ENCODE peak calls at places on chromosomes 13 and 19, in six cellular contexts. V is body of pancreas, R is breast epithelium, I is stomach, W is vagina, J is IMR-90. S is an unnamed sample.

GRCh38 chr19:52664461-52664860 is 26.3 kb upstream of the ZNF83 start:
- DNase-seq in J (no peak), W (no peak), I (no peak), R (no peak), V (no peak), S (no peak)

GRCh38 chr19:23437901-23438300 is 42.6 kb upstream of the ZNF91 start:
- DNase-seq in I (no peak), J (no peak), V (no peak), R (no peak), W (no peak), S (no peak)

GRCh38 chr19:34507414-34508067 is 26.0 kb downstream of the WTIP start:
- DNase-seq in R (no peak), V (no peak), J (no peak), W (no peak), I (no peak), S (no peak)

GRCh38 chr19:35509018-35509652 is 4.3 kb downstream of the DMKN start:
- DNase-seq in I (peak), W (no peak), R (no peak), V (peak), J (no peak), S (no peak)

GRCh38 chr19:12265921-12266704 is 28.6 kb downstream of the ZNF44 start:
- DNase-seq in J (no peak), W (no peak), I (no peak), R (no peak), V (no peak), S (no peak)

GRCh38 chr13:92259523-92259922 is 861.1 kb downstream of the GPC5 start:
- DNase-seq in I (no peak), R (no peak), J (no peak), V (no peak), W (no peak), S (no peak)

GRCh38 chr13:36530050-36530789 is 97.9 kb downstream of the CCNA1 start:
- DNase-seq in I (no peak), J (no peak), W (no peak), R (no peak), V (no peak), S (peak)

GRCh38 chr13:78045916-78046315 is 127.3 kb upstream of the EDNRB start:
- DNase-seq in I (no peak), V (no peak), J (no peak), W (no peak), R (no peak), S (no peak)

GRCh38 chr13:49560270-49561063 is 24.9 kb downstream of the RCBTB1 start:
- DNase-seq in R (no peak), I (peak), V (peak), J (peak), W (no peak), S (peak)

GRCh38 chr13:98142427-98143156 is at the start of gene FARP1:
- DNase-seq in I (peak), J (peak), W (no peak), R (peak), V (peak), S (peak)

GRCh38 chr13:20370815-20371421 is 138.8 kb upstream of the GJB6 start:
- DNase-seq in W (no peak), I (no peak), J (no peak), R (no peak), V (no peak), S (no peak)

GRCh38 chr13:29987340-29987739 is 136.9 kb upstream of the UBL3 start:
- DNase-seq in I (no peak), J (no peak), W (no peak), V (no peak), R (no peak), S (no peak)

GRCh38 chr13:97109256-97109655 is 112.9 kb upstream of the MBNL2 start:
- DNase-seq in J (no peak), W (no peak), V (no peak), R (no peak), I (no peak), S (no peak)

GRCh38 chr19:43624933-43625332 is 5.5 kb upstream of the ZNF428 start:
- DNase-seq in I (peak), W (no peak), J (peak), V (peak), R (no peak), S (peak)

GRCh38 chr19:7924651-7925170 is 1.2 kb downstream of the CTXN1 start:
- DNase-seq in W (no peak), V (no peak), I (no peak), J (no peak), R (no peak), S (peak)

GRCh38 chr13:50208826-50209335 is 193.6 kb downstream of the KCNRG start:
- DNase-seq in V (peak), I (peak), R (peak), W (no peak), J (peak), S (peak)

GRCh38 chr13:96817336-96817941 is 176.8 kb downstream of the OXGR1 start:
- DNase-seq in J (peak), R (no peak), V (no peak), I (no peak), W (no peak), S (no peak)

GRCh38 chr13:73293902-73294523 is 235.2 kb downstream of the KLF5 start:
- DNase-seq in V (no peak), R (no peak), J (no peak), I (no peak), W (no peak), S (no peak)

GRCh38 chr13:89880201-89880600 is 1467.3 kb upstream of the MIR17HG start:
- DNase-seq in W (no peak), I (no peak), V (no peak), J (no peak), R (no peak), S (no peak)

GRCh38 chr19:30252214-30252613 is 120.0 kb upstream of the ZNF536 start:
- DNase-seq in I (no peak), J (no peak), R (no peak), W (no peak), V (no peak), S (no peak)

GRCh38 chr19:7395793-7396192 is 47.1 kb downstream of the ARHGEF18 start:
- DNase-seq in J (no peak), I (no peak), R (no peak), V (no peak), W (no peak), S (no peak)

GRCh38 chr13:111908981-111909380 is 158.0 kb upstream of the SOX1 start:
- DNase-seq in R (no peak), I (no peak), W (peak), V (no peak), J (no peak), S (peak)

GRCh38 chr19:7932276-7932929 is 6.5 kb upstream of the CTXN1 start:
- DNase-seq in W (no peak), V (no peak), J (no peak), I (no peak), R (no peak), S (no peak)

GRCh38 chr19:29622191-29623070 is 16.3 kb downstream of the POP4 start:
- DNase-seq in R (no peak), I (no peak), J (no peak), V (no peak), W (no peak), S (no peak)

GRCh38 chr13:28548872-28549271 is 53.9 kb upstream of the FLT1 start:
- DNase-seq in R (no peak), W (no peak), J (no peak), V (no peak), I (no peak), S (no peak)

GRCh38 chr19:2478756-2479555 is 3.0 kb downstream of the GADD45B start:
- DNase-seq in V (peak), W (no peak), I (peak), J (peak), R (peak), S (peak)

GRCh38 chr13:53781941-53782340 is 753.3 kb downstream of the OLFM4 start:
- DNase-seq in W (no peak), R (no peak), J (no peak), I (no peak), V (no peak), S (no peak)

GRCh38 chr13:113592571-113592970 is 8.0 kb downstream of the TFDP1 start:
- DNase-seq in R (peak), J (no peak), I (peak), W (peak), V (no peak), S (no peak)

GRCh38 chr13:65292488-65292901 is 1937.6 kb downstream of the PCDH9 start:
- DNase-seq in W (no peak), R (no peak), J (peak), I (no peak), V (no peak), S (no peak)

GRCh38 chr13:24071016-24071415 is 89.5 kb upstream of the SPATA13 start:
- DNase-seq in I (no peak), R (no peak), W (no peak), J (no peak), V (no peak), S (no peak)

GRCh38 chr13:50910483-50910805 is 853 bp downstream of the RNASEH2B start:
- DNase-seq in I (no peak), W (no peak), J (peak), V (no peak), R (peak), S (peak)

GRCh38 chr19:5563941-5564612 is 3.7 kb downstream of the TINCR start:
- DNase-seq in I (no peak), W (no peak), J (peak), R (no peak), V (no peak), S (no peak)

DNA sequence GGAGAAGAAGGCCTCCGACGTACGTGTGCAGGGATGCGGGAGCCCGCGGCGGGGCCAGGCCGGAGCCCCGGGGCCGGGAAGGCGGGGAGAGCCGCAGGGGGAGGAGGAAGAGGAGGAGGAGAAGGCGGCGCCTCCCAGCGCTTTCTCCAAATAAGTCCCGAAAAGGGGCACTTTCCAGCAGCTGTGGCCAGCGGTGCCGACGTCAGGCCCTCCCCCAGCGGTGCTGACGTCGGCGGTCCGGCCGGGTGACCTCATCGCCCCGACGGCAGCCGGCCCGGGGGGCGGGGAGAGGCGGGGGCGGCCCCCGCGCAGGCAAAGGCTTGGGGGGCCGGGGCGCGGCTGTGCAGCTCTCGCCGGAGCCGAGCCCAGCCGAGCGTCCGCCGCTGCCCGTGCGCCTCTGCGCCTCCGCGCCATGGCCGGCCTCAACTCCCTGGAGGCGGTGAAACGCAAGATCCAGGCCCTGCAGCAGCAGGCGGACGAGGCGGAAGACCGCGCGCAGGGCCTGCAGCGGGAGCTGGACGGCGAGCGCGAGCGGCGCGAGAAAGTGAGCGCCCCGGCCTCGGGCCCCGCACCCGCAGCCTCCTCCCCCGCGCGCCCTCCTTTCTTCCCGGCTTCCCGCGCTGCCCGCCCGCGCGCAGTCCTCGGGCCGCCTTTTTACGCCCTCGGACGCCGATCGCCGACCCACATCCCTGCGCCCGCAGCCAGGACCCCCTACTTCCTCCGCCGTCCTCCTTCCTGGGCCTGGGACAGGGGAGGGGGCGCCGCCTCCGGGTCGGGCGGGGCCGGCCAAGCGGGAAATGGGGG is at the start of gene TPM4:
- DNase-seq in J (peak), V (peak), R (peak), I (peak), W (no peak), S (peak)
- TF ChIP-seq POLR2A in J (peak), V (peak), R (peak), I (no peak), W (peak), S (peak)

DNA sequence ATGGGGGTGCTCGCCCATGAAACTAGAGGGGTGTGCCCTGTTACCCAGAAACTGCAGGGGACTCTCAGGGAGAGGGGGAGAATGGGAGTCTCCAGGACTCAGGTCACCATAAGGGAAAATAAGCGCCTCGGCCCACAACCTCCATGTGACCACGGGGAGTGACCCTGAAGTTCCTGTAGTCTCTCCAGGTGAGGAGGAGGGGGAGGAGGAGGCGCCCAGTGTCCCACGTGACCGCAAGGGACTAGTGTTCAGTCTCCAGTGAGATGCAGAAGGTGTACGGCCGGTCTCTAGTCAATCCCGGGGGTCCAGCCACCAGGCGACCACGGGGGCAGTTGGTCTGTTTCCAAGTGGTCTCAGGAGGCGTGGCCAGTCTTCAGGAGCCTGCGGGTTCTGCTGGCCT is 16.0 kb downstream of the TM6SF2 start:
- DNase-seq in V (peak), R (no peak), I (no peak), W (no peak), J (no peak), S (no peak)
- TF ChIP-seq POLR2A in V (no peak), R (no peak), I (no peak), W (no peak), J (no peak), S (no peak)

DNA sequence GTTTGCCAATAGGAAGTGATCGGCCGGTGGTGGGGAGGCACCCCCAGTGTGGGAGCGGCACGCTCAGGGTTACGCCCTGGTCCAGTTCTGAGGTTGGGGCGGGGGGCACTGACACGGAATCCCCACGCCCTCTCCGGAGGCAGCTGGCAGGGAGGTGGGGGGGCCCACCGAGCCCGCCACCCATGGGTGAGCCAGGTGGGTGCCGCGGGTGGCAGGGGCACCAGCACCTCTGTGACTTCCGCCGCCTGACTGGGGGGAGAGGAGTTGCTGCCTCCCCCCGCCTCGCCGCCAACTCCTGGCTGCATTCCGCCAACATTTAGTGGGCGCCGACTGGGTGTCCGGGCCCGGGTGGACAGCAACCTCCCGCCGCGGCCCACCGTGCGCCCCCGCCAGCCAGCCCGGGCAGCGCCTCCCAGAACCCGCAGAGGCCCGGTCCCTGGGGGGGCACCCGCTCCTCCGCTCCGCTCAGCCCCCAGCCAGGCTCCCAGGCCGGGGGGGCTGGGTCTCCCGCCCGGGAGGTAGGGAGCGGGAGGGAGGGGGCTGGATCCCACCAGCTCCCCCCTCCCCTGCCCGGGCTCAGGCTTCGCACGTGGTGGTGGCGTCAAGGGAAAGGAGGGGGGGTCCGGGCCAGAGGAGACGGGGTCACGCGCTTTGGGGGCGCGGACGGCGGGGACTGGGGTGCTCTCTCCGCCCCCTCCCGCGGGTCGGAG is 2.0 kb downstream of the ZBTB7A start:
- DNase-seq in I (peak), V (peak), R (no peak), J (no peak), W (no peak), S (peak)
- TF ChIP-seq POLR2A in I (no peak), V (no peak), R (no peak), J (no peak), W (no peak), S (no peak)

GRCh38 chr19:48695743-48696352 is at the start of gene FUT2:
- DNase-seq in R (no peak), J (no peak), V (peak), W (no peak), I (peak), S (no peak)
- TF ChIP-seq POLR2A in R (no peak), J (no peak), V (peak), W (no peak), I (no peak), S (no peak)

GRCh38 chr19:54209748-54210494 is 9.3 kb downstream of the RPS9 start:
- DNase-seq in I (peak), W (no peak), V (peak), R (peak), J (peak), S (peak)
- TF ChIP-seq POLR2A in I (no peak), W (no peak), V (peak), R (no peak), J (peak), S (peak)

GRCh38 chr19:36687214-36688056 is at the start of gene ZNF567:
- DNase-seq in R (peak), J (peak), V (peak), I (peak), W (peak), S (peak)
- TF ChIP-seq POLR2A in R (peak), J (no peak), V (peak), I (no peak), W (no peak), S (peak)

GRCh38 chr19:982567-983170 is 1.5 kb upstream of the WDR18 start:
- DNase-seq in J (peak), R (peak), I (peak), W (no peak), V (peak), S (peak)

GRCh38 chr19:988081-988480 is 3.9 kb downstream of the WDR18 start:
- DNase-seq in I (no peak), W (no peak), J (no peak), V (no peak), R (no peak), S (no peak)

GRCh38 chr19:980133-980998 is 3.8 kb upstream of the WDR18 start:
- DNase-seq in V (no peak), R (no peak), W (no peak), I (no peak), J (no peak), S (peak)

GRCh38 chr19:986083-986482 is 1.9 kb downstream of the WDR18 start:
- DNase-seq in J (no peak), R (no peak), I (no peak), V (no peak), W (no peak), S (no peak)

GRCh38 chr19:984165-984967 is at the start of gene WDR18:
- DNase-seq in V (peak), J (peak), R (peak), I (peak), W (no peak), S (peak)
- TF ChIP-seq POLR2A in V (peak), J (peak), R (no peak), I (no peak), W (no peak), S (peak)

GRCh38 chr19:48737360-48737998 is 2.9 kb downstream of the RASIP1 start:
- DNase-seq in V (peak), R (no peak), I (peak), W (no peak), J (no peak), S (peak)
- TF ChIP-seq POLR2A in V (peak), R (no peak), I (no peak), W (no peak), J (no peak), S (no peak)

GRCh38 chr19:48479686-48480085 is 10.5 kb downstream of the CYTH2 start:
- DNase-seq in I (no peak), R (no peak), J (no peak), W (no peak), V (no peak), S (no peak)

GRCh38 chr19:48480151-48480475 is 10.9 kb downstream of the CYTH2 start:
- DNase-seq in I (peak), J (no peak), V (peak), W (no peak), R (no peak), S (peak)

GRCh38 chr19:48481191-48481500 is 12.0 kb downstream of the CYTH2 start:
- DNase-seq in W (no peak), I (no peak), J (peak), R (no peak), V (no peak), S (no peak)

GRCh38 chr19:48481846-48482639 is 12.9 kb downstream of the CYTH2 start:
- DNase-seq in V (no peak), J (no peak), W (no peak), I (no peak), R (no peak), S (no peak)

DNA sequence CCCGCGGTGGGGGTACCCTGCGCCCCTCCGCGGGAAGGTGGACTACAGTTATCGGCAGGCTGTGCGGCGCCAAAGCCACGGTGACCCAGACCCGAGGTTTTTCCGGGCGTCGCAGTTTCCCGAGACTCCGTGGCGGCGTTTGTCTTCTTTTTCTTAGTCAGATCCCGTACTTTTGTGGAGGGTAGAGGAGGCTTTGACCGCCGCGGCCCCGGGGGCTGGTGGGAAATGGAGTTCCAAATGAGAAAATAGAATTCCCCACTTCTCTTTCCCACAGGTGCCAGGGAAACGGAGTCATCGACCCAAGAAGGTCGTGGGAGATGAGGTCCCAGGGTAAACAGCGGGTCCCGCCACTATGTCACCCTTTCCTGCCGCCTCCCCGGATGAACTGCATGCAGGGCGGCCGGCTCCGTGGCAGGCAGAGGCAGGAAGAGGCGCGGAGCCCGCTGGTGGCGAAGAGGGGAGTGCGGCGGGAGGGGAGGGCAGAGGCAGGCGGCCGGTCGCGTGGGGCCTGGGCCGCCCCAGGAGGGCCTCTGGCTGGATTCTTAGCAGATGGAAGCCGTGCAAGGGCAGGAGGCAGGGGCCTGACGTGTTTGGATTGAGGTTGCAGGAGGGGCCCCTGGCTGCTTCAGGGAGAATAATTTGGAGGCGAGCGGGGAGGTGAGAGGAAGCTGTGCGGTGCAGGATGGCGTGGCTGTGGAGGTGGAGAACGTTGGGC is 11.5 kb downstream of the CYTH2 start:
- DNase-seq in J (no peak), V (peak), R (no peak), W (no peak), I (no peak), S (no peak)
- TF ChIP-seq POLR2A in J (no peak), V (peak), R (no peak), W (no peak), I (no peak), S (no peak)

S was measured in adrenal gland.